ENCODE peak calls at places on chromosomes 5 and 9, in four cellular contexts. K, U, P and V are unnamed samples.

GRCh38 chr5:107472620-107473064 is 198.1 kb downstream of the EFNA5 start:
- DNase-seq in K (no peak), U (peak; percentile 63), P (no peak), V (peak; percentile 32)

GRCh38 chr9:137350696-137351584 is 48.9 kb upstream of the NRARP start:
- DNase-seq in K (no peak), P (no peak), U (no peak), V (no peak)

GRCh38 chr5:60700347-60700815 is 415 bp upstream of the DEPDC1B start:
- DNase-seq in P (peak; percentile 36), U (no peak), K (no peak), V (no peak)

GRCh38 chr5:41097642-41098041 is 26.5 kb upstream of the MROH2B start:
- DNase-seq in U (no peak), K (no peak), P (no peak), V (no peak)

GRCh38 chr9:128115187-128116103 is 12.1 kb downstream of the PTGES2 start:
- DNase-seq in U (no peak), K (no peak), P (no peak), V (no peak)

GRCh38 chr9:105050296-105050695 is 122.3 kb upstream of the ABCA1 start:
- DNase-seq in K (no peak), P (no peak), U (no peak), V (no peak)

GRCh38 chr5:141172381-141173204 is at the start of gene PCDHB7:
- DNase-seq in P (peak; percentile 49), K (peak; percentile 19), U (no peak), V (peak; percentile 3)

GRCh38 chr5:114361724-114362196 is at the start of gene KCNN2:
- DNase-seq in P (peak; percentile 68), K (no peak), U (peak; percentile 87), V (peak; percentile 73)

GRCh38 chr5:181098642-181099452 is 32.1 kb downstream of the OR2V1 start:
- DNase-seq in U (no peak), K (no peak), P (no peak), V (no peak)

GRCh38 chr5:78295035-78295961 is 800 bp upstream of the AP3B1 start:
- DNase-seq in K (peak; percentile 41), U (no peak), P (peak; percentile 29), V (no peak)

GRCh38 chr9:134971196-134971595 is 53.5 kb upstream of the FCN1 start:
- DNase-seq in K (no peak), P (no peak), U (no peak), V (no peak)

GRCh38 chr9:12753931-12754330 is 20.9 kb upstream of the LURAP1L start:
- DNase-seq in P (no peak), K (no peak), U (no peak), V (no peak)

DNA sequence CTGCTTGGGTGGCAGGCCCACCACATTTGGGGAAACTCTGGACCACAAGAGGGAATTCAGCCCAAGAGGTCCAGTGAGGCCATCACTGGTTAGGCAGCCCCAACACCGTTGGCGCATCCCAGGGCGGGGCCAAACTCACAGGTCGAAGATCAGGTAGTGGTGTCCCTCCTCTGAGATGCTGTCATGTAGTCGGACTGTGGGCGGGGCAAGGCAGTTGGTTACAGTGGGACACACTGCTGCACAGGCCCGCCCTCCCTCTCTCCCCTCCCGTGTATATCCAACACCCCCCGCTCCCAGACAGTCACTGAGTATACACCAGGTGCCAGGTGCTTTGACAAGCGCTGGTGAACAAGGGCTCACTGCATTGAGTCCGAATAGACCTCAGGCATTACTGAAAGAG is 32.1 kb downstream of the CAMK2A start:
- DNase-seq in P (no peak), K (no peak), U (no peak), V (no peak)
- TF ChIP-seq YY1 in P (no peak), K (no peak), U (no peak), V (no peak)

GRCh38 chr9:71814805-71815204 is 46.5 kb upstream of the CEMIP2 start:
- DNase-seq in U (no peak), P (no peak), K (no peak), V (no peak)

GRCh38 chr9:71814226-71814625 is 45.9 kb upstream of the CEMIP2 start:
- DNase-seq in U (no peak), P (no peak), K (no peak), V (no peak)

GRCh38 chr9:71816782-71817549 is 48.7 kb upstream of the CEMIP2 start:
- DNase-seq in P (no peak), U (no peak), K (no peak), V (no peak)

GRCh38 chr9:71806916-71807315 is 38.6 kb upstream of the CEMIP2 start:
- DNase-seq in U (peak; percentile 27), P (peak; percentile 54), K (peak; percentile 73), V (peak; percentile 66)

DNA sequence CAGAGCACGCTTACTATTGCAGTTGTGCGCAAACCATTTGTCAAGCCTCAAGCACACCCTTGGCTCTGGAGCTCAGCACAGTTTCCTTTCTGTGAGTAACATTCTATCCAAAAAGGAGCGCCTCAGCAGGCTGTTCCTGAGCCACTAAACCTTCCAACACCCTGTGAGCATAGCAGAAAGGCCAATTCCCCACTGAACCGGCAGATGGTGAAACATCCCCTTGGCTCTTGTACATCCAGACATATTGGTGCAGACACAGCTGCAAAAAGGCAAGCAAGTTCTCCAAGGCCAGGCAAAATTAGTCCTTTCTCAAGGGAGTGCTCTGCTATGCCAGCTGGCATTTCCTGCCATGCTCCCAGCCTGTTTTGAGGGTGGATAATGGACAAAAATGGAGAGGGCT is 44.1 kb upstream of the CEMIP2 start:
- DNase-seq in U (no peak), K (no peak), P (no peak), V (no peak)
- TF ChIP-seq YY1 in U (no peak), K (no peak), P (no peak), V (no peak)

GRCh38 chr9:93948456-93949072 is 6.6 kb downstream of the BARX1 start:
- DNase-seq in P (peak; percentile 52), U (no peak), K (no peak), V (no peak)
- TF ChIP-seq YY1 in P (no peak), U (no peak), K (no peak), V (no peak)

GRCh38 chr5:90158131-90158530 is 251.4 kb downstream of the CETN3 start:
- DNase-seq in P (no peak), K (no peak), U (no peak), V (no peak)
- TF ChIP-seq YY1 in P (no peak), K (no peak), U (no peak), V (no peak)

DNA sequence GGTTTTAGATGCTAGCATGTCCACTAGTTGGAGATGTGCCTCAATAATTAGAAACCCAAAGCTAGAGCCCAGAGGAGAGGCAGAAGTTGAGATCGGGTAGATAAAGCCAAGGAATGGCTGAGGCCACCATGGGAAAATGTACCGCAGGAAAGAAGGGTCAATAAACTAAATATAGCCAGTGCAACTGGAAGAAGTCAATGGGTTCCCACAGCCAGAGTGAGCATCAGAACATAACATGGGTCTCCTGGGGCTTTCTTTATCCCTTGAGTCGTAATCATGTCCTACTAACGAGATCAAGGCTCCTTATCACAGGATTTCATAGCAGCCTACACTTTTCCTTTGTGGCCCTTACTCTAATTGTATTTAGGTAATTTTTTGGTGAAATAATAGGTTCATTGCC is 61.7 kb downstream of the FRMD3 start:
- DNase-seq in P (no peak), K (no peak), U (no peak), V (no peak)
- TF ChIP-seq YY1 in P (no peak), K (no peak), U (no peak), V (no peak)

GRCh38 chr9:88230612-88231011 is 92.3 kb upstream of the SPATA31C2 start:
- DNase-seq in P (no peak), K (no peak), U (no peak), V (no peak)
- TF ChIP-seq YY1 in P (no peak), K (no peak), U (no peak), V (no peak)

DNA sequence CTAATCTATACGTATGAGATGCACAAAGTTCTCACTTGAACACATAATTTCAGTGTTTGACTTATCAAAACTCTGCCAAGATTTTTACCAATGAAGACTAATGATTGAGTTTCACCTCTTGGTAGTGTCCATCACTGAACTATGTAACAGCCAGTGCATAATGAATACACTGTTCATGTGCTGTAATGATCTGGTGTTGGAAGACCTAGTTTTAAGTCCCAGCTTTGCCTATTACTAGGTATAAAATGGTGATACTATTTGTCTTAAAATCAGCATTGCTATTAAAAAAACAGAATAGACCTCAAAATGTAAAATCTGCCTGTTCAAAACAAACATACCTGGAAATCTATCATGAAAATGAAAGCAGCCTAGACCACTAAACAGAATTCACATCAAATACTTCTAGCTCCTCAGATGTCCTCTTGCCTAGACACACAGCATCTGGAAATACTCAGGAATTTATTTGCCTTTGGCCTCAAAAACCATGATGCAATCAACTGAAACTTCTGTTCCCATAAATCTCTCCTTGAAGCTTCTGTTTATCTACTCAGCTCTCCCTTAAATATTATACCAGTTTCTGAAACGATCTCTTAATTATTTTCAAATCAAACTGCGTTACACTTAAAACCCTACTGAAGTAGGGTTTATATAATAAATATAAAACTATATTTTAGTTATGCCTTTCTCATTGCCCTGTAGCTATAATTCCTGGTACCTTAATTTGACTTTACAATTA is 38.1 kb downstream of the MRPS27 start:
- DNase-seq in K (peak; percentile 45), P (peak; percentile 45), U (no peak), V (no peak)
- TF ChIP-seq YY1 in K (no peak), P (no peak), U (no peak), V (no peak)

GRCh38 chr5:118146824-118147223 is 841.5 kb downstream of the DTWD2 start:
- DNase-seq in U (no peak), P (no peak), K (no peak), V (no peak)

GRCh38 chr5:118139361-118139760 is 849.0 kb downstream of the DTWD2 start:
- DNase-seq in P (no peak), K (no peak), U (no peak), V (no peak)

GRCh38 chr5:118144540-118144939 is 843.8 kb downstream of the DTWD2 start:
- DNase-seq in U (no peak), P (no peak), K (no peak), V (no peak)
- TF ChIP-seq YY1 in U (no peak), P (no peak), K (no peak), V (no peak)